ENCODE peak calls at places on chromosome 7, in four cellular contexts. U is thoracic aorta, O is T follicular helper cell, D is lower lobe of right lung. V is an unnamed sample.

GRCh38 chr7:33854178-33854577 is 51.2 kb upstream of the BMPER start:
- DNase-seq in U (no peak), O (no peak), D (no peak), V (no peak)

GRCh38 chr7:149310113-149310836 is 48.3 kb downstream of the ZNF783 start:
- DNase-seq in U (no peak), O (no peak), D (no peak), V (no peak)

GRCh38 chr7:151687523-151688235 is 168.0 kb upstream of the RHEB start:
- DNase-seq in U (peak), O (no peak), D (peak), V (no peak)

GRCh38 chr7:923108-924041 is 31.1 kb downstream of the ADAP1 start:
- DNase-seq in U (no peak), O (peak), D (peak), V (peak)

GRCh38 chr7:17320102-17320497 is 21.6 kb downstream of the AHR start:
- DNase-seq in U (no peak), O (no peak), D (no peak), V (no peak)

GRCh38 chr7:22359156-22359697 is 2.3 kb upstream of the RAPGEF5 start:
- DNase-seq in U (no peak), O (no peak), D (no peak), V (no peak)

GRCh38 chr7:96093435-96093834 is 228.5 kb downstream of the SLC25A13 start:
- DNase-seq in U (no peak), O (no peak), D (no peak), V (no peak)

GRCh38 chr7:150431839-150432658 is 18.4 kb upstream of the GIMAP8 start:
- DNase-seq in U (no peak), O (no peak), D (no peak), V (no peak)

GRCh38 chr7:75866497-75867389 is 12.1 kb upstream of the RHBDD2 start:
- DNase-seq in U (no peak), O (no peak), D (peak), V (peak)

GRCh38 chr7:38855389-38855788 is 53.6 kb downstream of the VPS41 start:
- DNase-seq in U (no peak), O (no peak), D (no peak), V (no peak)

GRCh38 chr7:101410743-101411476 is 48.2 kb downstream of the COL26A1 start:
- DNase-seq in U (no peak), O (peak), D (peak), V (peak)

GRCh38 chr7:6032167-6032566 is 991 bp downstream of the ANKRD61 start:
- DNase-seq in U (no peak), O (no peak), D (no peak), V (no peak)

GRCh38 chr7:31899356-31899927 is 170.8 kb downstream of the PDE1C start:
- DNase-seq in U (no peak), O (no peak), D (no peak), V (no peak)

GRCh38 chr7:1930381-1931065 is 260.4 kb downstream of the ELFN1 start:
- DNase-seq in U (no peak), O (no peak), D (no peak), V (no peak)

GRCh38 chr7:94333810-94334209 is 60.9 kb upstream of the COL1A2 start:
- DNase-seq in U (no peak), O (no peak), D (no peak), V (no peak)

GRCh38 chr7:136086712-136087111 is 109.6 kb upstream of the MTPN start:
- DNase-seq in U (peak), O (no peak), D (no peak), V (no peak)

GRCh38 chr7:134632937-134633540 is 13.6 kb upstream of the BPGM start:
- DNase-seq in U (no peak), O (peak), D (no peak), V (peak)

GRCh38 chr7:50292165-50292757 is 12.3 kb upstream of the IKZF1 start:
- DNase-seq in U (no peak), O (no peak), D (no peak), V (no peak)

GRCh38 chr7:137771679-137772078 is 75.1 kb downstream of the DGKI start:
- DNase-seq in U (no peak), O (no peak), D (no peak), V (no peak)

GRCh38 chr7:24587853-24588252 is 14.6 kb downstream of the PALS2 start:
- DNase-seq in U (no peak), O (peak), D (no peak), V (peak)

V was measured in effector CD8-positive, alpha-beta T cell.